ENCODE peak calls at places on chromosomes 2 and 18, in five cellular contexts. K is neuronal stem cell, I is HepG2, S is SK-N-SH, Y is fibroblast of lung. T is an unnamed sample.

GRCh38 chr2:168592181-168592831 is 136.2 kb downstream of the CERS6 start:
- DNase-seq in K (no peak), I (no peak), S (no peak), Y (no peak), T (no peak)

GRCh38 chr2:174981336-174981735 is 23.8 kb downstream of the CHN1 start:
- DNase-seq in K (no peak), I (no peak), S (no peak), Y (no peak), T (no peak)

GRCh38 chr2:60565472-60565871 is 12.0 kb upstream of the BCL11A start:
- DNase-seq in K (no peak), I (peak), S (no peak), Y (peak), T (no peak)

GRCh38 chr2:234146087-234146826 is 95.8 kb downstream of the SPP2 start:
- DNase-seq in K (no peak), I (no peak), S (no peak), Y (peak), T (no peak)

GRCh38 chr2:96508521-96509113 is 3.5 kb upstream of the NEURL3 start:
- DNase-seq in K (no peak), I (no peak), S (peak), Y (no peak), T (no peak)

GRCh38 chr2:127953849-127954248 is 68.1 kb upstream of the AMMECR1L start:
- DNase-seq in K (no peak), I (no peak), S (no peak), Y (peak), T (peak)

GRCh38 chr18:58858591-58859468 is 5.8 kb upstream of the ZNF532 start:
- DNase-seq in K (no peak), I (no peak), S (no peak), Y (peak), T (no peak)

GRCh38 chr2:110991951-110992350 is 128.8 kb upstream of the BCL2L11 start:
- DNase-seq in K (no peak), I (no peak), S (no peak), Y (peak), T (no peak)

GRCh38 chr2:18187214-18187613 is 308.7 kb downstream of the KCNS3 start:
- DNase-seq in K (no peak), I (no peak), S (no peak), Y (peak), T (no peak)

GRCh38 chr2:165162466-165162865 is 41.4 kb downstream of the SCN3A start:
- DNase-seq in K (no peak), I (no peak), S (no peak), Y (no peak), T (no peak)

GRCh38 chr18:55189972-55190371 is 230.7 kb upstream of the CCDC68 start:
- DNase-seq in K (peak), I (no peak), S (no peak), Y (no peak), T (peak)

GRCh38 chr18:27171993-27172392 is 13.1 kb downstream of the CHST9 start:
- DNase-seq in K (no peak), I (no peak), S (no peak), Y (no peak), T (no peak)

GRCh38 chr2:239253705-239254104 is 147.1 kb downstream of the HDAC4 start:
- DNase-seq in K (no peak), I (no peak), S (no peak), Y (no peak), T (no peak)

GRCh38 chr18:59509477-59510173 is 150.6 kb upstream of the LMAN1 start:
- DNase-seq in K (no peak), I (no peak), S (no peak), Y (peak), T (no peak)

GRCh38 chr18:77101410-77102245 is 31.0 kb downstream of the MBP start:
- DNase-seq in K (no peak), I (no peak), S (peak), Y (peak), T (peak)

DNA sequence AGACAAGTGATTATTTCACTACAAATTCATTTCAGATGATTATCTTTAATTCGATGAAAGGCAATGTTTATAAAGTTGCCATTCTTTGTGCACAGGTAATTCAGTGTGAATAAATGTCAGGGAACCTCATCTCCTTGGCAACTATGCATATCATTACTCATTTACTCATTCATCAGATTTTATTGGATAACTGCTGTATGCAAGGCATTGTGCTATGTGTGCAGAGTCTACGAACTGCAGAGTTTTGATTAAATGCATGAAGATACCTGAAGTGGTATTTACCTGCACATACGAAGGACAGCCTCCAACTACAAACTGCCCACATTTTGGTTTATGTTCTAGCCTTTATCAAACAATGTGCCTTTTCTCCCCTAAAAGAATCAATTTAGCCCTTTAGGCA is 3.5 kb downstream of the RND3 start:
- DNase-seq in K (no peak), I (no peak), S (no peak), Y (no peak), T (no peak)
- H3K9ac ChIP-seq in K (no peak), I (no peak), S (peak), Y (peak), T (no peak)

GRCh38 chr2:118431586-118431985 is 343.3 kb downstream of the INSIG2 start:
- DNase-seq in K (no peak), I (no peak), S (no peak), Y (no peak), T (no peak)

GRCh38 chr2:118430510-118431187 is 342.4 kb downstream of the INSIG2 start:
- DNase-seq in K (no peak), I (no peak), S (no peak), Y (peak), T (no peak)

GRCh38 chr2:118431997-118432396 is 343.7 kb downstream of the INSIG2 start:
- DNase-seq in K (no peak), I (no peak), S (no peak), Y (no peak), T (no peak)

GRCh38 chr2:118433566-118433965 is 345.3 kb downstream of the INSIG2 start:
- DNase-seq in K (no peak), I (no peak), S (no peak), Y (no peak), T (no peak)

GRCh38 chr2:118431188-118431562 is 342.9 kb downstream of the INSIG2 start:
- DNase-seq in K (no peak), I (no peak), S (no peak), Y (no peak), T (no peak)
- H3K4me3 ChIP-seq in K (no peak), I (no peak), S (no peak), Y (no peak), T (no peak)

GRCh38 chr2:150619607-150620330 is 132.3 kb upstream of the RND3 start:
- DNase-seq in K (no peak), I (no peak), S (no peak), Y (peak), T (no peak)

GRCh38 chr2:150620371-150620770 is 132.9 kb upstream of the RND3 start:
- DNase-seq in K (no peak), I (no peak), S (no peak), Y (no peak), T (no peak)

GRCh38 chr2:150624001-150624401 is 136.5 kb upstream of the RND3 start:
- DNase-seq in K (no peak), I (no peak), S (peak), Y (no peak), T (no peak)

GRCh38 chr2:150620860-150621259 is 133.4 kb upstream of the RND3 start:
- DNase-seq in K (no peak), I (no peak), S (no peak), Y (no peak), T (no peak)

DNA sequence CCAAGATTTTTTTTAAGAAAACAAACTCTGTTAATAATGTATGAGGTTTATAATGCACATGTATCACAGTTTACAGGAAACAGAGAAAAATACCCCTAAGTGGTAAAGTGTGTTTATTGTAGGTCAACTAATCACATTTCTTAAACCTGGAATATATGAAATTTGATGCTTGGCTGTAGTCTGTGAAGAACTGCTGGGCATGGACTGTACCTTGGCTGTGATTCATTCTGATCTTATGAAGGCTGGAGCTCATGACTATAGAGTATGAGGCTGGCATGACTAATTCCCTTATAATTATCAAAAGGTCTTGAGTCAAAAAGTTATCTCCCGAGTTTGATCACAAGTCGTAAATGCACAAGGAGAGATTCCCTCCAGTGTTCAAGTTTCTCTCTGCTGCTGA is 134.3 kb upstream of the RND3 start:
- DNase-seq in K (no peak), I (no peak), S (no peak), Y (peak), T (no peak)
- H3K9ac ChIP-seq in K (no peak), I (no peak), S (peak), Y (no peak), T (no peak)

GRCh38 chr18:8949206-8949605 is 153.3 kb upstream of the NDUFV2 start:
- DNase-seq in K (no peak), I (no peak), S (peak), Y (no peak), T (no peak)
- H3K4me3 ChIP-seq in K (no peak), I (no peak), S (peak), Y (no peak), T (no peak)

DNA sequence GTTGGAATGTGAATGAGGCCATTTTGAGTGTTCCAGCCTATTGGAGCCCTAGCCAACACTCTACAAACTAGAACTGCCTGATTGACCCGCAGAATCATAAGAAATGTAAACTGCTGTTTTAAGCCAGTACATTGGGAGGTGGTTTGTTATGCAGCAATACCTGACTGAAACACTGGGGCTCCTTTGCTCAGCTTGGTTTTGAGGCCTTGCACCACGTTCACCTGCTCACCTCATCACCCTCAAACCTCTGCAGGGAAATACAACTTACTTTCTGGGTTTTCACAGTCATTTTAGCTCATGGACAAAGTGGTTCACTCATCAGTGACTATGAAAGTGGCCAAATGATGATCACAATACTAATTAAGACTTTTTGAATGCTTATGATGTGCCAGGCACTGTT is 10.9 kb upstream of the DARS1 start:
- DNase-seq in K (no peak), I (no peak), S (no peak), Y (no peak), T (no peak)
- H3K9ac ChIP-seq in K (no peak), I (no peak), S (no peak), Y (no peak), T (no peak)

GRCh38 chr2:8324164-8324848 is 357.6 kb upstream of the ID2 start:
- DNase-seq in K (no peak), I (no peak), S (no peak), Y (peak), T (peak)
- H3K4me3 ChIP-seq in K (no peak), I (no peak), S (no peak), Y (no peak), T (no peak)

GRCh38 chr2:171522057-171522803 is at the start of gene CYBRD1:
- DNase-seq in K (peak), I (no peak), S (peak), Y (peak), T (peak)
- H3K9ac ChIP-seq in K (peak), I (peak), S (peak), Y (peak), T (peak)

GRCh38 chr2:55025082-55025481 is 25.2 kb downstream of the RTN4 start:
- DNase-seq in K (no peak), I (no peak), S (no peak), Y (no peak), T (no peak)
- H3K4me3 ChIP-seq in K (no peak), I (no peak), S (no peak), Y (no peak), T (no peak)

DNA sequence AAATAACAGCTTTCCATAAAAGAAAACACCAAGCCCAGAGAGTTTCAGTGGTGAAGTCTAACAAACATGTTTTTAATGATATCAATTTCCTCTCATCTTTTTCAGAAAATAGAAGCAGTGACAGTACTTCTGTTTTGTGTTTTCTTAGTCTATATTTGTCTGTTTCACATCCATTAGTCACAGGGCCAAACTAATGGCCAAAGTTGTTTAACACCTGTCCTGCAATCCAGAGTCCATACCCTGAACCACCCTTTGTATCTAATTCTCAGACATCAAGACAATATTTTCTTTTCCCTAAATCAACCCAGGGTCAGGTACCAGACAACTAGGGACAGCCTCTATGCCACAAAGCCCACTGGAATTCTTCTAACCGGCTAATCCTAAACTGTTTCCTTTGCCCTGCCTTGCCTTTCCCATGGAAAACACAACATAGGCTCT is 25.9 kb downstream of the TMSB10 start:
- DNase-seq in K (no peak), I (no peak), S (no peak), Y (no peak), T (no peak)
- H3K9ac ChIP-seq in K (no peak), I (no peak), S (no peak), Y (no peak), T (no peak)

T was measured in endodermal cell.